ENCODE peak calls at places on chromosomes 7 and 10, in five cellular contexts. D, W, B, K and N are unnamed samples.

GRCh38 chr10:29344073-29344820 is 55.4 kb downstream of the LYZL1 start:
- DNase-seq in K (no peak), W (no peak), D (no peak), B (no peak), N (no peak)

GRCh38 chr7:40418983-40419382 is 284.2 kb downstream of the SUGCT start:
- DNase-seq in W (no peak), B (no peak), D (no peak), K (no peak), N (no peak)

GRCh38 chr10:132592790-132593788 is 55.5 kb downstream of the INPP5A start:
- DNase-seq in D (peak), K (no peak), B (no peak), W (no peak), N (no peak)

GRCh38 chr10:78621183-78621789 is 447.5 kb upstream of the ZMIZ1 start:
- DNase-seq in W (no peak), D (no peak), B (peak), K (peak), N (no peak)

GRCh38 chr10:121511943-121512342 is 86.3 kb downstream of the FGFR2 start:
- DNase-seq in B (no peak), K (peak), D (no peak), W (no peak), N (no peak)

GRCh38 chr7:125098377-125098970 is 168.8 kb upstream of the POT1 start:
- DNase-seq in K (no peak), D (no peak), W (no peak), B (no peak), N (no peak)

GRCh38 chr10:103915794-103916193 is 2.2 kb downstream of the STN1 start:
- DNase-seq in B (no peak), W (no peak), D (no peak), K (no peak), N (no peak)

GRCh38 chr10:28939352-28940157 is 262.2 kb downstream of the BAMBI start:
- DNase-seq in K (peak), W (peak), D (no peak), B (no peak), N (peak)

GRCh38 chr10:101818958-101819633 is 852 bp upstream of the OGA start:
- DNase-seq in W (peak), K (peak), D (no peak), B (no peak), N (peak)

GRCh38 chr7:106583133-106583532 is 77.8 kb downstream of the CCDC71L start:
- DNase-seq in D (no peak), W (no peak), B (no peak), K (no peak), N (no peak)

GRCh38 chr7:4789194-4790077 is 14.0 kb downstream of the AP5Z1 start:
- DNase-seq in D (no peak), K (no peak), W (no peak), B (peak), N (no peak)

GRCh38 chr7:107045980-107046379 is 1.5 kb downstream of the PRKAR2B start:
- DNase-seq in D (no peak), W (peak), B (no peak), K (no peak), N (peak)

GRCh38 chr7:22814261-22815208 is 8.1 kb downstream of the TOMM7 start:
- DNase-seq in B (no peak), D (no peak), K (peak), W (no peak), N (no peak)

GRCh38 chr10:121154846-121155245 is 303.7 kb downstream of the WDR11 start:
- DNase-seq in D (no peak), W (no peak), B (no peak), K (peak), N (no peak)

GRCh38 chr7:36416251-36416650 is 26.6 kb downstream of the ANLN start:
- DNase-seq in B (no peak), K (no peak), D (no peak), W (no peak), N (no peak)

GRCh38 chr7:97215556-97215955 is 98.1 kb downstream of the SDHAF3 start:
- DNase-seq in B (no peak), K (no peak), D (no peak), W (no peak), N (peak)

GRCh38 chr7:43572516-43573049 is 10.3 kb upstream of the STK17A start:
- DNase-seq in K (no peak), B (no peak), D (no peak), W (no peak), N (peak)

GRCh38 chr7:45216622-45217165 is 59.1 kb downstream of the RAMP3 start:
- DNase-seq in W (no peak), K (no peak), D (no peak), B (no peak), N (no peak)

GRCh38 chr7:94698275-94698674 is 42.3 kb upstream of the SGCE start:
- DNase-seq in B (no peak), D (no peak), K (peak), W (no peak), N (no peak)

GRCh38 chr10:8596929-8597472 is 542.5 kb downstream of the GATA3 start:
- DNase-seq in K (no peak), D (no peak), W (no peak), B (no peak), N (no peak)

GRCh38 chr10:59090804-59091203 is 85.6 kb upstream of the PHYHIPL start:
- DNase-seq in K (no peak), D (no peak), W (no peak), B (no peak), N (no peak)

GRCh38 chr10:112687647-112688046 is 240.6 kb downstream of the VTI1A start:
- DNase-seq in B (no peak), K (no peak), D (no peak), W (no peak), N (no peak)

GRCh38 chr10:101130141-101130540 is 959 bp upstream of the TLX1 start:
- DNase-seq in B (no peak), D (no peak), K (no peak), W (no peak), N (no peak)

GRCh38 chr7:33837356-33837851 is 67.9 kb upstream of the BMPER start:
- DNase-seq in B (no peak), D (no peak), W (no peak), K (no peak), N (no peak)

GRCh38 chr10:110567201-110568054 is at the start of gene SMC3:
- DNase-seq in W (peak), K (peak), D (peak), B (peak), N (peak)

GRCh38 chr7:143248781-143249354 is 14.4 kb upstream of the GSTK1 start:
- DNase-seq in W (no peak), B (no peak), D (no peak), K (peak), N (no peak)

GRCh38 chr10:32374605-32375004 is 27.6 kb upstream of the EPC1 start:
- DNase-seq in B (no peak), K (no peak), D (no peak), W (no peak), N (no peak)

GRCh38 chr7:738241-738640 is 11.2 kb upstream of the PRKAR1B start:
- DNase-seq in K (no peak), W (no peak), B (no peak), D (no peak), N (no peak)

GRCh38 chr10:116024479-116024878 is 248.5 kb downstream of the GFRA1 start:
- DNase-seq in B (no peak), K (no peak), D (no peak), W (no peak), N (no peak)

GRCh38 chr7:1125603-1125969 is 34.4 kb downstream of the ZFAND2A start:
- DNase-seq in D (no peak), B (no peak), W (no peak), K (no peak), N (no peak)

GRCh38 chr7:90613088-90613498 is 17.0 kb downstream of the CDK14 start:
- DNase-seq in B (no peak), K (no peak), W (no peak), D (peak), N (no peak)

GRCh38 chr7:143519411-143520131 is 41.9 kb downstream of the TAS2R41 start:
- DNase-seq in W (no peak), B (no peak), D (no peak), K (no peak), N (no peak)

GRCh38 chr10:128472196-128472595 is 346.0 kb upstream of the MKI67 start:
- DNase-seq in B (no peak), W (no peak), D (no peak), K (no peak), N (no peak)
- TF ChIP-seq FOXM1 in B (no peak), W (no peak), D (no peak), K (no peak), N (no peak)

DNA sequence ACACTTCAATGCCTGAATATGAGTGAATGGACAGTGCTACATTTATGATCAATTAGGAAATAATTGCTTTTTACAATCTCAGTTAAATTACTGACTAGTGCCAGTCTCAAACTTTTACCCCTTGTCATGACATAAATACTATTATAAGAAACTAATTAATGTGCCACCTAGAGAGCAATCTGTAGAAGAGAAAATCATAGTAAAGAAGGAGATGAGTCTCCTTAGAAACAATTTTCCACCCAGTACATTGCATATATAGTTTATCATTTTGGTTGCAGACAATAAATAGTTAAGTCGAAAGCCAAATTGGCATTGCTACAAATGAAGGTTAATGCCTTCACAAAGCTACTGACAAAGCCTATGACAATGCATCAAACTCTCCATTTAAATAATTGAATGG is 68.6 kb downstream of the SLC13A1 start:
- DNase-seq in K (no peak), W (no peak), B (no peak), D (no peak), N (no peak)
- TF ChIP-seq FOXM1 in K (no peak), W (no peak), B (no peak), D (no peak), N (no peak)

DNA sequence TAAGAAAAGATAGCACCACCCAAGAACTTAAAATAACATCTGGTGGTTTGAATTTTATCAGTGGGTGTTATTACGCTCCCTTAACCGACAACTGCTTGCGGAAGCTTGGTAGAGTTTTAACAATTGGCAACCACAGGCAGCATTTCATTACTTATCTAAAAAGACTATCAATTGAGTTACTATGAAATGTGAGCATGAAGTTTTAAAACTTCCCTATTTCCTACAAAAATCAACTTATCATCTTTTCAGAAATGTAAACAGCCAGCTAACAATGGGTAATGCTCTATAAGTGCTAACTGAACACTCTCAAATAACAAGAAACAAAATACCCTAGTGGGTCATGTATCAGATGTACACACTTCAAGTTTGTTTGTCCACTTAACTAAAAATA is 68.8 kb downstream of the OSBPL3 start:
- DNase-seq in B (no peak), W (no peak), K (no peak), D (peak), N (peak)
- TF ChIP-seq FOXM1 in B (no peak), W (no peak), K (no peak), D (no peak), N (peak)

GRCh38 chr7:101684980-101685323 is 55.9 kb upstream of the MYL10 start:
- DNase-seq in D (no peak), W (no peak), B (no peak), K (no peak), N (no peak)

GRCh38 chr7:101678713-101679112 is 49.6 kb upstream of the MYL10 start:
- DNase-seq in W (no peak), B (no peak), D (no peak), K (no peak), N (no peak)

GRCh38 chr7:101678138-101678479 is 49.0 kb upstream of the MYL10 start:
- DNase-seq in D (no peak), W (no peak), B (no peak), K (no peak), N (no peak)

GRCh38 chr7:101680406-101681145 is 51.5 kb upstream of the MYL10 start:
- DNase-seq in D (no peak), K (no peak), W (no peak), B (no peak), N (no peak)

DNA sequence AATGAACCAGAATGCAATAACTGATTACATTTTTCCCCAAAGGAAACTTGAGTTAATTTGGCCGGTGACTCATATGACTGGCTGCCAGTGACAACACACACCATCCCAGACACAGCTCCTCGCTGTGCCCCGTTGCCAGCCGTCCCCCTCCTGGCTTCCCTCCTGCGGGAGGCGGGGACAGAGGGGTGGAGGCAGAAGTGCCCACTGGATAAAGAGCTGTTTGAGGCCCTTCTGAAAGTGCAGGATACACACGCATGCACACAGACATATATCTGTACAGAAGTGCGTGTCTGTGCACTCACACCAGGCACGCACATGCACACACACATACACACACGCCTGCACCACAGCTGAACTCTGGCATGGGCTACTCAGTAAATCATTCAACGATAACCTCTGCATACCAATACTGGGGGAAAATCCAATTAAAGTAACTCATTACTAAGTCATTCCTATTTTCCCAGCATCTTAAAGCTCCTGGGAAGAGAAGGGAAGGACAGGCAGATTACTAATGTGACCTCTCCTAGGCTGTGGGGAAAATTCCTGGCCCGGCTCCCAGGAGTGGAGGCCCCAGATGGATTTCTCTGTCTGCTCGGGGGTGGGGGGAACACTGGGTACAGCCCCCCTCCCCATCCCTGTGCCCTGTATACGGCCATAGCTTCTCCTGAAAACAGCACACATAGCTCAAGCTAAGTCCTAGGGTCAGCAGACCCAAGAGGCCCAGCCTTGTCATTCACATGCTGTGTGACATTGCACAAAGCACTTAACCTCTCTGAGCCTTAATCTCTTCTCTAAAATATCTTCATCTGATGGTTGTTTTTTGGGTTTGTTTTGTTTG is 52.3 kb upstream of the MYL10 start:
- DNase-seq in W (no peak), D (no peak), B (peak), K (no peak), N (no peak)
- TF ChIP-seq FOXM1 in W (no peak), D (no peak), B (no peak), K (no peak), N (no peak)

GRCh38 chr7:2929321-2930201 is 85.5 kb upstream of the GNA12 start:
- DNase-seq in W (no peak), B (peak), D (no peak), K (no peak), N (no peak)
- TF ChIP-seq FOXM1 in W (no peak), B (no peak), D (no peak), K (no peak), N (no peak)

GRCh38 chr7:128166603-128167315 is 74.3 kb upstream of the LEP start:
- DNase-seq in B (peak), W (no peak), K (no peak), D (no peak), N (no peak)
- TF ChIP-seq FOXM1 in B (no peak), W (no peak), K (no peak), D (no peak), N (no peak)

DNA sequence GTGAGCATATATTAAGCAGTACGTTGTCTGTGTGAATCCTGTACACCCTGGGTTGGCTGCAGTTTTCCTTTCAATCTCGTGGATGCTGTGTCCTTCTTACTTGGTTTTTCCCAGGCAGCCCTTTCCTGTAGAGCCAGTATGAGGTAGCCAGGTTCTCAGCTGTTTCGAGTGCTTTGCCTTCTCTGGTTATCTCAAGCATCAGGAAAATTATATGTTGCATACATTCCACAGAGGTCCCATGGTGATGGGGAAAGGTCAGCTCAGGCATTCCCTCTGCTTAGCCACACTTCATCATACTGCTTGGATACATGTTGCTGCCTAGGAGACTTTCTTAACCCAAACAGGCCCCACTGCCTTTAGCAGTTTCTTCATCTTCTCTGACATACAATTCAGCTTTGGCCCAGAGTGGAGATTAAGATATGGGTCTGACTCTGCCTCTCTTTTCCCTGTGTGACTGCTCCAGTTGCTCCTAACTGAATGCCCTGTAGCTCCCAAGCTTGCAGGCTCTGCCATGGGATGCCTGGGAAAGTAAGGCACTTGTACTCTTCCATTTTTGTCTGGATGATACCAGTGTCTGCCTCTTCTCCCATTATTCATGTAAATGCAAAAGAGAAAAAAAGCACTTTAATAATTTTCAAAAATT is 11.3 kb downstream of the GNAI1 start:
- DNase-seq in W (no peak), B (no peak), D (no peak), K (no peak), N (no peak)
- TF ChIP-seq FOXM1 in W (no peak), B (no peak), D (no peak), K (no peak), N (no peak)